ENCODE peak calls at places on chromosome 5, in five cellular contexts. Y is GM23248, E is PC-3, J is Karpas-422, F is HCT116. P is an unnamed sample.
A peak's percentile ranks its signal among the peaks of the same experiment; 100 is the strongest.

GRCh38 chr5:180050106-180050929 is 21.2 kb downstream of the RNF130 start:
- DNase-seq in E (no peak), F (no peak), J (no peak), Y (no peak), P (no peak)

GRCh38 chr5:3639175-3639574 is 43.5 kb downstream of the IRX1 start:
- DNase-seq in E (no peak), F (no peak), Y (no peak), J (no peak), P (no peak)

GRCh38 chr5:91468643-91469422 is 85.7 kb upstream of the ARRDC3 start:
- DNase-seq in E (peak; percentile 19), Y (no peak), J (no peak), F (no peak), P (peak; percentile 51)

GRCh38 chr5:141618030-141618803 is 583 bp downstream of the DIAPH1 start:
- DNase-seq in F (peak; percentile 70), E (peak; percentile 76), J (peak; percentile 81), Y (peak; percentile 65), P (no peak)

GRCh38 chr5:93427316-93427715 is 153.7 kb downstream of the NR2F1-AS1 start:
- DNase-seq in Y (no peak), J (no peak), F (no peak), E (no peak), P (no peak)

GRCh38 chr5:149635394-149635793 is 54.1 kb downstream of the ARHGEF37 start:
- DNase-seq in Y (peak; percentile 71), E (no peak), F (no peak), J (no peak), P (no peak)

GRCh38 chr5:53406630-53407316 is 73.7 kb upstream of the FST start:
- DNase-seq in J (no peak), Y (peak; percentile 91), F (peak; percentile 33), E (peak; percentile 87), P (peak; percentile 71)

GRCh38 chr5:129670944-129671343 is 77.0 kb upstream of the MINAR2 start:
- DNase-seq in F (no peak), E (peak; percentile 61), J (no peak), Y (peak; percentile 14), P (no peak)

GRCh38 chr5:137699291-137700281 is 36.3 kb downstream of the KLHL3 start:
- DNase-seq in F (no peak), J (no peak), E (no peak), Y (peak; percentile 16), P (no peak)

GRCh38 chr5:156584856-156585255 is 257.9 kb downstream of the SGCD start:
- DNase-seq in Y (peak; percentile 22), F (no peak), E (no peak), J (no peak), P (peak; percentile 41)

GRCh38 chr5:81762401-81762800 is 11.5 kb upstream of the SSBP2 start:
- DNase-seq in J (no peak), Y (peak; percentile 34), F (no peak), E (peak; percentile 35), P (no peak)

GRCh38 chr5:150637245-150638052 is 3.0 kb upstream of the SYNPO start:
- DNase-seq in Y (peak; percentile 92), J (no peak), E (peak; percentile 92), F (no peak), P (peak; percentile 92)

GRCh38 chr5:134114886-134115805 is 665 bp downstream of the TCF7 start:
- DNase-seq in Y (peak; percentile 35), F (no peak), E (no peak), J (no peak), P (peak; percentile 93)

GRCh38 chr5:106163233-106163632 is 1507.5 kb downstream of the EFNA5 start:
- DNase-seq in Y (no peak), F (no peak), E (no peak), J (no peak), P (no peak)

GRCh38 chr5:160290751-160291150 is 21.6 kb downstream of the CCNJL start:
- DNase-seq in Y (no peak), J (no peak), E (no peak), F (no peak), P (no peak)

GRCh38 chr5:96220610-96221390 is 212.2 kb downstream of the PCSK1 start:
- DNase-seq in Y (peak; percentile 89), J (no peak), F (no peak), E (peak; percentile 58), P (no peak)

GRCh38 chr5:51302358-51302757 is 80.9 kb upstream of the ISL1 start:
- DNase-seq in E (no peak), Y (no peak), J (no peak), F (no peak), P (no peak)

GRCh38 chr5:139569276-139569955 is 8.3 kb downstream of the UBE2D2 start:
- DNase-seq in J (peak; percentile 34), E (no peak), F (no peak), Y (peak; percentile 58), P (no peak)

GRCh38 chr5:139565411-139566305 is 4.5 kb downstream of the UBE2D2 start:
- DNase-seq in J (peak; percentile 95), F (no peak), Y (no peak), E (no peak), P (peak; percentile 81)

GRCh38 chr5:139562847-139563246 is 1.7 kb downstream of the UBE2D2 start:
- DNase-seq in J (no peak), Y (no peak), F (no peak), E (peak; percentile 21), P (no peak)

GRCh38 chr5:139561655-139562451 is 714 bp downstream of the UBE2D2 start:
- DNase-seq in J (peak; percentile 77), F (no peak), E (peak; percentile 24), Y (peak; percentile 73), P (peak; percentile 92)

GRCh38 chr5:139566611-139567010 is 5.5 kb downstream of the UBE2D2 start:
- DNase-seq in J (no peak), Y (peak; percentile 48), F (no peak), E (no peak), P (no peak)
- H3K4me2 ChIP-seq in J (peak overlapping the region; percentile 73), Y (no peak overlapping the region), F (no peak overlapping the region), E (no peak overlapping the region), P (no peak overlapping the region)

GRCh38 chr5:178965465-178966055 is 24.6 kb downstream of the ZNF454 start:
- DNase-seq in F (no peak), Y (no peak), J (no peak), E (no peak), P (no peak)
- H3K9me3 ChIP-seq in F (peaks cover 30% of the 10 kb centered on the region), Y (no peaks in the 10 kb centered on the region), J (peaks cover 54% of the 10 kb centered on the region), E (peaks cover 52% of the 10 kb centered on the region), P (peaks cover 58% of the 10 kb centered on the region)

GRCh38 chr5:177555665-177556064 is 1.3 kb upstream of the FAM193B start:
- DNase-seq in J (no peak), E (no peak), F (no peak), Y (no peak), P (no peak)
- H3K4me2 ChIP-seq in J (peak overlapping the region; percentile 75), E (no peak overlapping the region), F (no peak overlapping the region), Y (no peak overlapping the region), P (no peak overlapping the region)

GRCh38 chr5:1108865-1109174 is 3.0 kb downstream of the SLC12A7 start:
- DNase-seq in Y (no peak), J (no peak), F (no peak), E (no peak), P (no peak)
- H3K9me3 ChIP-seq in Y (no peaks in the 10 kb centered on the region), J (no peaks in the 10 kb centered on the region), F (no peaks in the 10 kb centered on the region), E (no peaks in the 10 kb centered on the region), P (no peaks in the 10 kb centered on the region)

DNA sequence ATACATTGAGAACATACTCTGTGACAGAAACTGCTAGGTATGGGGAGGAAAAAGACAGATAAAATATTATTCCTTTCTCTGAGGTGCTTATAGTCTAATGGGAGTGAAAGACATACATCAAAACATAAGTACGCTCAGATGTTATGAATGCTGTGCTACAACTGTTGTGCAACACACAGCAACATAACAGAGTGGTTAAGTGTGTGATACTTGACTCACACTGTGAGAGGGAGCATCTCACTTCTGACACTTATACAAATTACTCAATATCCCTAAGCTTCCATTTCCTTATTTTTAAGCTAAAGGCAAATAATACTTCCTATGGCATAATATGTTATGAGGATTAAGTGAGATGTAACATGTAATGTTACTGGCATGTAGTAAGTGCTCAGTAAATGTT is 110.6 kb upstream of the FER start:
- DNase-seq in J (no peak), E (peak; percentile 74), F (no peak), Y (peak; percentile 76), P (peak; percentile 47)
- H3K4me2 ChIP-seq in J (no peak overlapping the region), E (no peak overlapping the region), F (no peak overlapping the region), Y (no peak overlapping the region), P (no peak overlapping the region)